ENCODE peak calls at places on chromosomes 4 and X, in six cellular contexts. Y is SK-N-SH, M is cardiac muscle cell, L is K562, N is DND-41, T is psoas muscle. B is an unnamed sample. For H3K27me3, the result is how much of the 10 kb centered on the place peaks cover.

GRCh38 chr4:78654809-78655208 is 103.2 kb downstream of the ANXA3 start:
- DNase-seq in T (no peak), M (peak), N (no peak), Y (no peak), L (no peak), B (no peak)

GRCh38 chrX:54695231-54695630 is 102.8 kb downstream of the ITIH6 start:
- DNase-seq in T (no peak), Y (no peak), N (no peak), L (no peak), M (peak), B (no peak)

GRCh38 chrX:72094894-72095293 is 36.8 kb downstream of the RTL5 start:
- DNase-seq in L (peak), M (peak), Y (peak), T (no peak), N (peak), B (peak)

GRCh38 chrX:115936008-115936407 is 234.5 kb upstream of the AGTR2 start:
- DNase-seq in Y (no peak), N (no peak), T (no peak), M (no peak), L (no peak), B (no peak)

GRCh38 chrX:31293409-31293808 is 221.6 kb upstream of the FTHL17 start:
- DNase-seq in M (no peak), T (no peak), N (no peak), Y (no peak), L (no peak), B (no peak)

GRCh38 chr4:1871471-1872021 is 353 bp downstream of the NSD2 start:
- DNase-seq in T (no peak), M (peak), L (no peak), N (no peak), Y (peak), B (no peak)

GRCh38 chr4:55491486-55491885 is 55.2 kb downstream of the CLOCK start:
- DNase-seq in T (no peak), N (no peak), M (peak), Y (no peak), L (no peak), B (no peak)

GRCh38 chr4:67658302-67658701 is 42.7 kb downstream of the UBA6 start:
- DNase-seq in Y (no peak), L (no peak), M (no peak), T (no peak), N (no peak), B (no peak)

GRCh38 chr4:1512738-1513660 is 106.8 kb upstream of the NKX1-1 start:
- DNase-seq in N (no peak), Y (peak), T (peak), M (peak), L (peak), B (peak)

GRCh38 chrX:9482837-9483236 is 18.0 kb downstream of the TBL1X start:
- DNase-seq in T (no peak), Y (no peak), L (no peak), N (no peak), M (no peak), B (no peak)

GRCh38 chr4:77818077-77818666 is 996 bp downstream of the CNOT6L start:
- DNase-seq in N (peak), Y (peak), L (peak), M (peak), T (peak), B (peak)

GRCh38 chrX:69503228-69503834 is 795 bp upstream of the NALF2 start:
- DNase-seq in M (peak), L (no peak), T (no peak), Y (peak), N (no peak), B (no peak)

GRCh38 chr4:187063251-187063650 is 339.6 kb upstream of the FAT1 start:
- DNase-seq in T (no peak), N (no peak), M (no peak), L (no peak), Y (no peak), B (no peak)

GRCh38 chr4:8311096-8312068 is 41.8 kb downstream of the HTRA3 start:
- DNase-seq in L (no peak), Y (no peak), T (no peak), M (no peak), N (no peak), B (no peak)

GRCh38 chr4:87566276-87566675 is 37.1 kb upstream of the SPARCL1 start:
- DNase-seq in L (no peak), T (no peak), Y (no peak), N (no peak), M (no peak), B (no peak)

GRCh38 chr4:109365944-109366343 is 63.5 kb upstream of the COL25A1 start:
- DNase-seq in L (no peak), N (no peak), Y (no peak), M (no peak), T (no peak), B (no peak)

GRCh38 chr4:173528378-173529321 is 1.4 kb downstream of the HAND2 start:
- DNase-seq in L (peak), N (no peak), Y (peak), M (peak), T (no peak), B (no peak)

GRCh38 chr4:4843651-4844291 is 15.7 kb upstream of the MSX1 start:
- DNase-seq in M (no peak), N (no peak), T (no peak), L (no peak), Y (no peak), B (no peak)

GRCh38 chr4:112075129-112075753 is 70.0 kb upstream of the FAM241A start:
- DNase-seq in N (peak), Y (peak), L (peak), T (no peak), M (peak), B (peak)

GRCh38 chrX:111854778-111855490 is 21.0 kb upstream of the TRPC5OS start:
- DNase-seq in Y (peak), M (no peak), T (no peak), L (peak), N (no peak), B (peak)

GRCh38 chrX:153646620-153647373 is at the start of gene DUSP9:
- DNase-seq in L (peak), N (no peak), M (peak), Y (peak), T (no peak), B (peak)
- H3K4me3 ChIP-seq in L (peak), N (no peak), M (peak), Y (no peak), T (peak), B (peak)

GRCh38 chrX:25017667-25018247 is 2.0 kb upstream of the ARX start:
- DNase-seq in L (no peak), Y (peak), T (no peak), N (peak), M (no peak), B (peak)
- H3K27me3 ChIP-seq in L (half or more), Y (half or more), T (half or more), N (under half), M (half or more), B (under half)

GRCh38 chr4:28677808-28678207 is 1817.2 kb downstream of the STIM2 start:
- DNase-seq in Y (no peak), M (no peak), T (no peak), L (no peak), N (no peak), B (no peak)

GRCh38 chr4:28686618-28687017 is 1826.0 kb downstream of the STIM2 start:
- DNase-seq in M (peak), N (no peak), T (no peak), Y (peak), L (peak), B (peak)

GRCh38 chr4:28682872-28683271 is 1822.2 kb downstream of the STIM2 start:
- DNase-seq in N (no peak), L (no peak), T (no peak), M (no peak), Y (no peak), B (no peak)
- H3K4me3 ChIP-seq in N (no peak), L (no peak), T (no peak), M (no peak), Y (no peak), B (no peak)

GRCh38 chrX:107506596-107507031 is 57.2 kb downstream of the FRMPD3 start:
- DNase-seq in M (no peak), L (no peak), N (no peak), T (no peak), Y (peak), B (peak)
- H3K27me3 ChIP-seq in M (under half), L (under half), N (under half), T (half or more), Y (under half), B (under half)

GRCh38 chr4:52407545-52407944 is 251.6 kb downstream of the USP46 start:
- DNase-seq in Y (no peak), L (no peak), T (no peak), N (no peak), M (no peak), B (no peak)

GRCh38 chr4:52408471-52408870 is 250.6 kb downstream of the USP46 start:
- DNase-seq in M (no peak), N (no peak), Y (no peak), L (no peak), T (no peak), B (no peak)

GRCh38 chr4:52408037-52408436 is 251.1 kb downstream of the USP46 start:
- DNase-seq in T (no peak), M (no peak), N (no peak), Y (no peak), L (no peak), B (no peak)

GRCh38 chr4:52402582-52402981 is 256.5 kb downstream of the USP46 start:
- DNase-seq in Y (no peak), N (no peak), M (no peak), L (no peak), T (no peak), B (no peak)
- H3K4me3 ChIP-seq in Y (no peak), N (no peak), M (no peak), L (no peak), T (no peak), B (no peak)

GRCh38 chr4:3708611-3709010 is 57.6 kb upstream of the ADRA2C start:
- DNase-seq in M (no peak), L (no peak), N (no peak), Y (no peak), T (no peak), B (no peak)

GRCh38 chr4:3708103-3708510 is 58.1 kb upstream of the ADRA2C start:
- DNase-seq in M (peak), L (no peak), Y (no peak), T (no peak), N (no peak), B (no peak)

GRCh38 chr4:3709846-3710441 is 56.2 kb upstream of the ADRA2C start:
- DNase-seq in Y (no peak), N (no peak), T (no peak), L (no peak), M (no peak), B (no peak)

GRCh38 chr4:3710451-3711182 is 55.6 kb upstream of the ADRA2C start:
- DNase-seq in Y (no peak), L (no peak), T (no peak), M (peak), N (no peak), B (no peak)

GRCh38 chr4:3709061-3709845 is 56.9 kb upstream of the ADRA2C start:
- DNase-seq in Y (no peak), L (no peak), N (no peak), T (no peak), M (no peak), B (no peak)
- H3K27me3 ChIP-seq in Y (under half), L (half or more), N (under half), T (half or more), M (under half), B (under half)

GRCh38 chr4:116397291-116397690 is 688.1 kb downstream of the TRAM1L1 start:
- DNase-seq in Y (no peak), L (no peak), N (no peak), T (no peak), M (no peak), B (no peak)

GRCh38 chr4:116397714-116398113 is 687.7 kb downstream of the TRAM1L1 start:
- DNase-seq in Y (no peak), M (no peak), L (no peak), T (no peak), N (no peak), B (no peak)

GRCh38 chr4:116400480-116400879 is 684.9 kb downstream of the TRAM1L1 start:
- DNase-seq in L (peak), M (no peak), N (no peak), T (no peak), Y (no peak), B (no peak)

GRCh38 chr4:116391020-116391419 is 694.4 kb downstream of the TRAM1L1 start:
- DNase-seq in M (no peak), N (no peak), T (no peak), L (no peak), Y (no peak), B (no peak)

GRCh38 chr4:116395408-116395807 is 690.0 kb downstream of the TRAM1L1 start:
- DNase-seq in L (no peak), Y (no peak), M (no peak), N (no peak), T (no peak), B (no peak)
- H3K4me3 ChIP-seq in L (no peak), Y (no peak), M (no peak), N (no peak), T (no peak), B (no peak)

GRCh38 chr4:104915373-104915772 is 231.3 kb upstream of the TET2 start:
- DNase-seq in N (no peak), M (no peak), Y (no peak), L (no peak), T (no peak), B (no peak)

GRCh38 chr4:104912518-104912917 is 234.2 kb upstream of the TET2 start:
- DNase-seq in N (no peak), M (no peak), Y (no peak), L (no peak), T (no peak), B (no peak)

GRCh38 chr4:104915864-104916263 is 230.8 kb upstream of the TET2 start:
- DNase-seq in T (no peak), Y (no peak), L (no peak), N (no peak), M (no peak), B (peak)
- H3K27me3 ChIP-seq in T (under half), Y (under half), L (under half), N (under half), M (under half), B (under half)

DNA sequence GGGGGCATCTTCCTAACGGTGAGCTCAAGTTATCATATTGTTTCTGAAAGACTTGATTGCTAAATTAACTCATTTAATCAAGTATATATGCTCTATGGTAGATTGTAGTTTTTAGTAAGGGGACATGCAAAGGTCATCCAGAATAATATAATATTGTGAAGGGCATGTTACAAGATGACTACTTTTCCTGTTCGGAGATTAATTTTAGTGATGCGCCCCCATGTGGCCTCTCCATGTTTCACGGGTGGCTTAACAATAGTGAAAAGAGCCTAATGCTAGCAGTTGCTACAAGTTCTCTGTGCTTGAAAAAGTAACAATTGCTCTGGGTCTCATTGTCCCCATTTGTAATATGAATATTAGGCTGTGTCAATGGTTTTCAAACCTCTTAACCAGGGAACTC is 12.2 kb downstream of the SMPX start:
- DNase-seq in T (no peak), Y (peak), N (peak), L (peak), M (peak), B (peak)
- H3K4me3 ChIP-seq in T (no peak), Y (no peak), N (no peak), L (no peak), M (peak), B (no peak)

GRCh38 chrX:50579955-50580354 is 109.3 kb upstream of the DGKK start:
- DNase-seq in N (peak), Y (peak), T (no peak), L (peak), M (peak), B (peak)
- H3K27me3 ChIP-seq in N (under half), Y (under half), T (under half), L (under half), M (under half), B (under half)